ENCODE peak calls at places on chromosomes 6 and 20, in four cellular contexts. N is transverse colon, H is adrenal gland, C is uterus. M is an unnamed sample.

GRCh38 chr6:144806222-144806621 is 521.1 kb downstream of the UTRN start:
- DNase-seq in H (no peak), N (no peak), C (no peak), M (no peak)

GRCh38 chr6:12173670-12174069 is 116.5 kb upstream of the EDN1 start:
- DNase-seq in C (no peak), H (no peak), N (no peak), M (no peak)

GRCh38 chr6:5135783-5136376 is 50.7 kb downstream of the PPP1R3G start:
- DNase-seq in C (no peak), N (no peak), H (peak; percentile 34), M (no peak)

GRCh38 chr6:16239798-16240123 is 1.4 kb downstream of the GMPR start:
- DNase-seq in C (no peak), N (no peak), H (peak; percentile 93), M (no peak)

GRCh38 chr6:21846541-21847451 is 253.2 kb downstream of the SOX4 start:
- DNase-seq in H (peak; percentile 16), C (no peak), N (no peak), M (no peak)

GRCh38 chr20:47319517-47320252 is 36.8 kb downstream of the ZMYND8 start:
- DNase-seq in H (no peak), N (peak; percentile 73), C (peak; percentile 69), M (no peak)

GRCh38 chr6:26271640-26272090 is 93.3 kb upstream of the BTN3A2 start:
- DNase-seq in N (peak; percentile 27), C (no peak), H (no peak), M (no peak)

GRCh38 chr6:167350731-167351655 is 26.1 kb downstream of the TTLL2 start:
- DNase-seq in H (peak; percentile 58), C (peak; percentile 68), N (peak; percentile 87), M (peak; percentile 25)

GRCh38 chr20:63501818-63502670 is 3.2 kb upstream of the EEF1A2 start:
- DNase-seq in N (no peak), C (no peak), H (no peak), M (no peak)

GRCh38 chr6:141131616-141132015 is 1001.1 kb upstream of the GJE1 start:
- DNase-seq in C (no peak), N (no peak), H (no peak), M (no peak)

GRCh38 chr6:73710470-73710869 is 14.5 kb downstream of the CD109 start:
- DNase-seq in C (peak; percentile 54), H (no peak), N (no peak), M (no peak)

GRCh38 chr6:31037692-31038091 is 27.4 kb downstream of the MUC22 start:
- DNase-seq in N (no peak), H (no peak), C (no peak), M (no peak)

GRCh38 chr20:33401922-33402369 is 627 bp upstream of the CDK5RAP1 start:
- DNase-seq in N (no peak), H (no peak), C (no peak), M (no peak)

GRCh38 chr20:43138061-43138860 is 51.4 kb downstream of the PTPRT start:
- DNase-seq in C (no peak), N (no peak), H (no peak), M (no peak)

GRCh38 chr6:88748141-88748540 is 215.3 kb downstream of the RNGTT start:
- DNase-seq in H (no peak), N (no peak), C (no peak), M (no peak)

GRCh38 chr6:122753688-122754056 is 25.8 kb upstream of the FABP7 start:
- DNase-seq in H (peak; percentile 35), C (no peak), N (no peak), M (no peak)

GRCh38 chr6:24359640-24360454 is 2.0 kb upstream of the DCDC2 start:
- DNase-seq in N (peak; percentile 78), H (peak; percentile 81), C (peak; percentile 38), M (peak; percentile 60)

GRCh38 chr6:89580997-89581666 is 57.4 kb downstream of the LYRM2 start:
- DNase-seq in H (no peak), C (no peak), N (no peak), M (no peak)

GRCh38 chr20:57618091-57618765 is 2.0 kb downstream of the ZBP1 start:
- DNase-seq in C (no peak), H (no peak), N (peak; percentile 78), M (peak; percentile 46)

GRCh38 chr20:61959301-61959700 is 106.4 kb downstream of the TAF4 start:
- DNase-seq in C (no peak), N (no peak), H (peak; percentile 10), M (no peak)

GRCh38 chr6:108960601-108961000 is 112.4 kb downstream of the ARMC2 start:
- DNase-seq in H (no peak), C (no peak), N (no peak), M (no peak)

GRCh38 chr6:81751388-81752083 is 945 bp downstream of the TENT5A start:
- DNase-seq in C (peak; percentile 48), N (peak; percentile 62), H (peak; percentile 77), M (peak; percentile 15)

GRCh38 chr6:166760288-166760687 is 133.2 kb upstream of the RPS6KA2 start:
- DNase-seq in N (no peak), H (no peak), C (no peak), M (no peak)

GRCh38 chr6:150204705-150205472 is 62.0 kb downstream of the PPP1R14C start:
- DNase-seq in C (no peak), H (no peak), N (no peak), M (no peak)

GRCh38 chr20:41696428-41696827 is 78.3 kb upstream of the CHD6 start:
- DNase-seq in N (no peak), H (peak; percentile 51), C (no peak), M (no peak)

GRCh38 chr6:89412071-89413005 is at the start of gene RRAGD:
- DNase-seq in H (peak; percentile 86), N (peak; percentile 73), C (peak; percentile 35), M (peak; percentile 83)

GRCh38 chr6:158909938-158910337 is 90.1 kb downstream of the RSPH3 start:
- DNase-seq in H (no peak), N (no peak), C (no peak), M (no peak)

GRCh38 chr6:11241793-11242201 is 9.3 kb upstream of the NEDD9 start:
- DNase-seq in N (peak; percentile 29), H (peak; percentile 39), C (peak; percentile 63), M (no peak)

GRCh38 chr20:31774408-31774807 is 35.3 kb downstream of the TPX2 start:
- DNase-seq in C (no peak), H (no peak), N (no peak), M (no peak)
- TF ChIP-seq POLR2A in C (no peak), H (no peak), N (no peak), M (no peak)

GRCh38 chr20:3209023-3209945 is at the start of gene ITPA:
- DNase-seq in N (peak; percentile 56), H (no peak), C (peak; percentile 34), M (peak; percentile 68)
- TF ChIP-seq POLR2A in N (peak; percentile 15), H (no peak), C (no peak), M (peak; percentile 62)

DNA sequence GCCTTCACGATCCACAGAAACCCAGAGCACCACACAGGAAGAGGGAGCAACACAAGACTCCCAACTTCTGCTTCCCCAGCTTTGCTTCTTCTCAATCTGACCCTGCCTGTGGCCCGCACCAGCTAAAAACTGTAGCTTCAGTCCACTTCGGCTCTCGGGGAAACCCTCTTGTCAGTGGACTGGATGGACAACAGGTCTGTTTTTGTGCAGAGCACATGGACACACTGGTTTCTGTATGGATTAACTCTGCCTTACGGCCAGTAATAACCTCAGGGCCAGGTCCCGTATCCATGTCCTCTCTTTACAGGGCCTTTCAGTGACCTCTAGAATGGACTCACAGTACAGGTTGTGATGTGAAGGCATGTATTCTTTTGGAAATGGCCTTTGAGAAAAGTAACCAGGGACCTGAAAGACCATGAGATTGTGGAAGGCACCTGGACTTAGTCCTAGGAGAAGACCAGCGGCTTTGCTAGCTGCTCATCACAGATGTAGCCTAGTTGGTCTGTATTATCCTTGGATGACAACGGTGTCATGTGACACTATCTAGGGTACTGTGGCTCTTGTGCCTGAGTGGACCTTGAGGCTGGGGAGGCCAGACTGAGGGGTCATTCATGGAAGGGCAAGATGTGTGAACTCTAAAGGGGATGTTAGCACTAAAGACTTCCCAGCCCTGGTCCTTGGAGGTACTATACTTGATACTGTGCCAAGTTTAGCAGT is 5.8 kb downstream of the POLR1C start:
- DNase-seq in C (no peak), H (no peak), N (no peak), M (no peak)
- TF ChIP-seq POLR2A in C (no peak), H (no peak), N (no peak), M (no peak)

GRCh38 chr20:36546111-36546736 is 4.9 kb downstream of the MYL9 start:
- DNase-seq in H (no peak), N (no peak), C (no peak), M (no peak)

GRCh38 chr20:36549628-36549941 is 8.3 kb downstream of the MYL9 start:
- DNase-seq in C (no peak), H (no peak), N (no peak), M (no peak)

GRCh38 chr20:36547186-36548005 is 6.1 kb downstream of the MYL9 start:
- DNase-seq in C (no peak), H (no peak), N (no peak), M (no peak)

GRCh38 chr20:36548704-36549627 is 7.6 kb downstream of the MYL9 start:
- DNase-seq in H (no peak), N (no peak), C (no peak), M (no peak)

GRCh38 chr20:36548006-36548315 is 6.6 kb downstream of the MYL9 start:
- DNase-seq in N (no peak), H (no peak), C (peak; percentile 49), M (no peak)
- TF ChIP-seq POLR2A in N (no peak), H (no peak), C (no peak), M (no peak)

M was measured in H54.